ENCODE peak calls at places on chromosome X, in four cellular contexts. P is A549, C is WERI-Rb-1, Q is mucosa of descending colon. Y is an unnamed sample.

GRCh38 chrX:133090410-133090809 is 6.5 kb downstream of the USP26 start:
- DNase-seq in C (no peak), Q (no peak), P (no peak), Y (no peak)

GRCh38 chrX:68599256-68600152 is 48.0 kb upstream of the STARD8 start:
- DNase-seq in C (no peak), Q (no peak), P (peak), Y (no peak)

GRCh38 chrX:17977696-17978095 is 116.6 kb upstream of the RAI2 start:
- DNase-seq in P (no peak), C (no peak), Q (no peak), Y (no peak)

GRCh38 chrX:12865359-12865758 is 1.5 kb upstream of the TLR7 start:
- DNase-seq in Q (no peak), C (no peak), P (no peak), Y (no peak)

GRCh38 chrX:105190252-105190853 is 30.1 kb downstream of the TEX13A start:
- DNase-seq in P (no peak), Q (no peak), C (no peak), Y (no peak)

GRCh38 chrX:118823263-118824172 is at the start of gene ZCCHC12:
- DNase-seq in P (peak), C (peak), Q (no peak), Y (no peak)

GRCh38 chrX:38129366-38129765 is 91.3 kb downstream of the SRPX start:
- DNase-seq in P (no peak), C (no peak), Q (no peak), Y (no peak)

GRCh38 chrX:85326234-85327059 is 53.0 kb downstream of the POF1B start:
- DNase-seq in P (no peak), Q (peak), C (no peak), Y (no peak)

GRCh38 chrX:150062292-150063137 is 124.2 kb upstream of the EOLA2 start:
- DNase-seq in P (no peak), Q (no peak), C (no peak), Y (peak)

GRCh38 chrX:144791298-144791697 is 456.0 kb upstream of the SPANXN1 start:
- DNase-seq in C (no peak), Q (no peak), P (no peak), Y (no peak)

GRCh38 chrX:19272452-19272851 is 71.3 kb upstream of the PDHA1 start:
- DNase-seq in Q (no peak), P (no peak), C (no peak), Y (no peak)

GRCh38 chrX:68719904-68720614 is 72.6 kb downstream of the STARD8 start:
- DNase-seq in Q (no peak), C (no peak), P (no peak), Y (no peak)

GRCh38 chrX:255923-256331 is 25.3 kb upstream of the PLCXD1 start:
- DNase-seq in P (no peak), C (peak), Q (peak), Y (no peak)

GRCh38 chrX:69290327-69290726 is 125.1 kb upstream of the PJA1 start:
- DNase-seq in C (no peak), P (no peak), Q (no peak), Y (no peak)

GRCh38 chrX:153626863-153627674 is 19.9 kb upstream of the DUSP9 start:
- DNase-seq in C (no peak), Q (peak), P (no peak), Y (no peak)

GRCh38 chrX:126655061-126655460 is 102.4 kb upstream of the DCAF12L1 start:
- DNase-seq in P (no peak), Q (no peak), C (no peak), Y (no peak)

GRCh38 chrX:113330416-113330815 is 489.8 kb upstream of the AMOT start:
- DNase-seq in Q (no peak), P (no peak), C (no peak), Y (no peak)

GRCh38 chrX:118026631-118027030 is 90.0 kb downstream of the KLHL13 start:
- DNase-seq in Q (no peak), P (no peak), C (no peak), Y (no peak)

GRCh38 chrX:154096140-154097002 is 1.1 kb downstream of the MECP2 start:
- DNase-seq in Q (no peak), C (peak), P (no peak), Y (no peak)

GRCh38 chrX:151735219-151735618 is 673 bp downstream of the CNGA2 start:
- DNase-seq in P (no peak), C (no peak), Q (no peak), Y (no peak)

GRCh38 chrX:130725519-130725918 is 177.5 kb downstream of the ENOX2 start:
- DNase-seq in C (no peak), P (no peak), Q (no peak), Y (no peak)

GRCh38 chrX:36214924-36215323 is 295.4 kb downstream of the CFAP47 start:
- DNase-seq in C (no peak), Q (no peak), P (no peak), Y (no peak)

GRCh38 chrX:109629310-109629709 is 4.3 kb upstream of the KCNE5 start:
- DNase-seq in P (no peak), Q (no peak), C (no peak), Y (no peak)

GRCh38 chrX:10514891-10515290 is 105.5 kb downstream of the MID1 start:
- DNase-seq in P (no peak), Q (no peak), C (no peak), Y (no peak)

GRCh38 chrX:72050011-72050410 is 81.7 kb downstream of the RTL5 start:
- DNase-seq in Q (no peak), P (no peak), C (no peak), Y (no peak)

GRCh38 chrX:12411831-12412230 is 273.6 kb downstream of the FRMPD4 start:
- DNase-seq in P (no peak), C (no peak), Q (no peak), Y (no peak)

GRCh38 chrX:44431206-44431605 is 87.7 kb upstream of the EFHC2 start:
- DNase-seq in Q (no peak), P (peak), C (no peak), Y (no peak)

GRCh38 chrX:119757979-119758681 is at the start of gene SOWAHD:
- DNase-seq in C (peak), P (no peak), Q (peak), Y (no peak)

DNA sequence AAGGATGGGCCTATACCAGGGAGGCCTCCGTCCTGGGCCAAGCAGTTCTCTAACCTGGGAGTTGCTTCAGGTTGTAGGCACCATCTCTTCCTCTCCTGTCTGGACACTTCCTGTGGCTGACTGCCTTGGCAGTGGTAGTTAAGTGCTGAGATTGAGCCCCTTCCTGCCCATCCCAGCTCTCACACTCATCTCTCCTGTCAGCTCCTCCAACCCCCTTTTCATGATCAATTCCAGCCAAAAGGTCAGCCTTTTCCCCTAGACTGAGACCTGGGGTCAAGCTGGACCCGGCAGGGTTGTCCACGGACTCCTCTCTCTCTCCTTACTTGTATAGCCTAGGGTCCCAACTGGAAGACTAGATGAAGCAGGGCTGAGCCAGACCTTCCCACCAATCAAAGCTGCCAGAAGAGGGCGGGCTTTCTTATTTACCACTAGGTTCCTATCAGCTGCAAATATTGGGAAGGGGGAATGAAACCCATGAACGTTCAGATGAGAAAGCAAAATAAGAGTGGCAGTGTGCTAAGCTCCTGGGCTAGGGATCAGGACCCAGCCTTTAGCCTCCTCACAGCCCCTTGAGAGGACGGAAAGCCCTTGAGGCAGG is 34.5 kb downstream of the KDM5C start:
- DNase-seq in P (no peak), Q (no peak), C (peak), Y (no peak)
- TF ChIP-seq CTCF in P (peak), Q (no peak), C (peak), Y (peak)

GRCh38 chrX:155143959-155144548 is 72.2 kb upstream of the VBP1 start:
- DNase-seq in Q (no peak), C (no peak), P (no peak), Y (no peak)

GRCh38 chrX:155144926-155145325 is 71.3 kb upstream of the VBP1 start:
- DNase-seq in C (no peak), Q (no peak), P (no peak), Y (no peak)

GRCh38 chrX:155148724-155149537 is 67.3 kb upstream of the VBP1 start:
- DNase-seq in Q (no peak), P (peak), C (peak), Y (no peak)
- TF ChIP-seq CTCF in Q (no peak), P (peak), C (peak), Y (peak)

DNA sequence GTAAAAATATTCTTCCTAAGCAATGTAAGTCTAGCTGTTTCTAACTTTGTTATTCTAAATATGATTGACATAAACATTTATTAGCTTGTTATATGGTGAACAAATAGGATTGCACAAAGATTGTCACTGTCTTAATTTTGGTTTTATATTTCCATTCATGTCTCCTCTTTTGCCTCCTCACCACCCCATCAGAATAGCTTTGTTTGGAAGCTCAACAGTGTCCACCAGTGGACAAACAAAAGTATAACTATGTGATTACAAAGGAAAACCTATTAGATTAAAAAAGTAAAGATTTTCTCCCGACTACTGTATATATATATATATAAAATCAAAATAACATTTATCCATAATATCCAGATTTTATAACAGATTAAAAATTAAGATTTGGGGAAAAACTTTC is 468.2 kb downstream of the ZIC3 start:
- DNase-seq in P (no peak), Q (no peak), C (no peak), Y (no peak)
- TF ChIP-seq CTCF in P (no peak), Q (no peak), C (no peak), Y (no peak)

GRCh38 chrX:114959729-114960128 is 57.7 kb downstream of the IL13RA2 start:
- DNase-seq in C (no peak), P (no peak), Q (no peak), Y (no peak)
- TF ChIP-seq CTCF in C (no peak), P (no peak), Q (no peak), Y (peak)

DNA sequence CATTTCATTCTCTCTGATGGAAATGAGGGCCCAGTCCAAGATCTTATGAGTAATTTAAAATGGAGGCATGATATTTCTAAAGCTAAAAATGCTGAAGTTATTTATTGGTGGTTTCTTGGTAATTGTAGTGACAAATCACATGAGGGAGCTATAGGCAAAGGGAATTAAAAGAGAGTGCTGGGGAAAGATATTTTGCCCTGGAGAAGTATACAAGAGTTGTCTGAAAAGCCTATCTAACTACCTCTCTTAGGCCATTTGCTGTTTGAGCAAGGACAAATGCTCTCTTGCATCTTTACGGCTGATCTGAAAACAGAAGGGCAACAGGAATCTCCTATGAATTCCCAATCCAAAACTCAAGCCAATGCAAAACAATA is 89.4 kb downstream of the FMR1NB start:
- DNase-seq in P (no peak), Q (no peak), C (no peak), Y (no peak)
- TF ChIP-seq CTCF in P (no peak), Q (no peak), C (no peak), Y (no peak)

DNA sequence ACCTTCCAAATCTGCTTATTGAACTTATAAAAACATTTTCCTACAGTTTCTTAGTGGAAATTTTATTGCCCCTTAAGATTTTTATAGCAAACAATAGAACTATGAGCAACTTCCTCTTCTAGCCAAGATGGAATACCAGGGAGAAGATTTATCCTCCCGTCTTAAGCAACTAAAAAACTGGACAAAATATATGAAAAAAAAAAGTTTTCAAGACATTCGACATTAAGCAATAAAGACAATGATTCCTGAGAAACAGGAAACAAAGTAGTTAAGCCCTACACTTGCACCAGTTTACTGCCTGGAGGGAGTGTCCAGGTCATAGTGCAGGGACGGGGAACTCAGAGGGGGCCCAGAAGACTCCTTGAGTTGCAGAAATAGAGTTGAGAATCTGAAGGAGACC is 516.1 kb upstream of the DIPK2B start:
- DNase-seq in P (no peak), Q (no peak), C (no peak), Y (no peak)
- TF ChIP-seq CTCF in P (no peak), Q (no peak), C (no peak), Y (no peak)

GRCh38 chrX:41333994-41334865 is at the start of gene DDX3X:
- DNase-seq in P (peak), Q (peak), C (peak), Y (peak)
- TF ChIP-seq CTCF in P (no peak), Q (no peak), C (peak), Y (peak)

Y was measured in AG09319.